ENCODE peak calls at places on chromosomes 4 and X, in nine cellular contexts. X is fibroblast of villous mesenchyme, Q is RWPE1, C is AG10803, M is AG04450, P is suprapubic skin, N is A549, B is fibroblast of the aortic adventitia, R is osteoblast. J is an unnamed sample.
A peak's percentile ranks its signal among the peaks of the same experiment; 100 is the strongest.

GRCh38 chr4:76703676-76704075 is 194.3 kb downstream of the SOWAHB start:
- DNase-seq in P (no peak), C (peak; percentile 34), M (no peak), R (no peak), Q (no peak), N (no peak), B (peak; percentile 63), X (peak; percentile 55), J (no peak)

GRCh38 chrX:103461156-103461555 is 58.1 kb downstream of the RAB40A start:
- DNase-seq in P (no peak), R (peak; percentile 52), B (no peak), Q (no peak), M (no peak), N (no peak), C (peak; percentile 11), X (no peak), J (no peak)

GRCh38 chr4:175412744-175413143 is 399.3 kb downstream of the GPM6A start:
- DNase-seq in B (peak; percentile 79), C (peak; percentile 91), R (no peak), N (no peak), X (peak; percentile 57), M (no peak), Q (no peak), P (no peak), J (no peak)

GRCh38 chr4:87423313-87424031 is 1.1 kb downstream of the NUDT9 start:
- DNase-seq in C (no peak), X (peak; percentile 24), Q (peak; percentile 24), P (no peak), R (peak; percentile 72), B (peak; percentile 28), N (no peak), M (no peak), J (no peak)

GRCh38 chr4:153651041-153651960 is 32.8 kb upstream of the TLR2 start:
- DNase-seq in N (no peak), P (no peak), B (no peak), C (no peak), M (no peak), Q (no peak), X (no peak), R (no peak), J (no peak)

GRCh38 chr4:136687118-136687517 is 845.2 kb downstream of the PCDH18 start:
- DNase-seq in B (peak; percentile 1), N (no peak), X (no peak), R (no peak), P (no peak), C (no peak), M (no peak), Q (no peak), J (no peak)

GRCh38 chrX:20362268-20363002 is 95.7 kb upstream of the RPS6KA3 start:
- DNase-seq in P (no peak), C (peak; percentile 53), X (peak; percentile 39), M (no peak), Q (no peak), R (peak; percentile 65), B (peak; percentile 48), N (peak; percentile 60), J (no peak)

GRCh38 chr4:94400191-94400590 is 51.6 kb upstream of the PDLIM5 start:
- DNase-seq in R (no peak), N (no peak), C (no peak), M (no peak), P (no peak), B (no peak), X (peak; percentile 39), Q (no peak), J (no peak)

GRCh38 chrX:81174286-81174685 is 27.4 kb downstream of the HMGN5 start:
- DNase-seq in R (peak; percentile 62), Q (peak; percentile 0), X (peak; percentile 27), B (peak; percentile 51), N (no peak), P (no peak), C (peak; percentile 13), M (no peak), J (no peak)

GRCh38 chr4:122218762-122219161 is 66.6 kb downstream of the BLTP1 start:
- DNase-seq in X (peak; percentile 9), C (peak; percentile 4), Q (peak; percentile 2), P (no peak), R (peak; percentile 23), M (no peak), N (no peak), B (peak; percentile 16), J (no peak)

GRCh38 chr4:23819041-23819511 is 70.8 kb downstream of the PPARGC1A start:
- DNase-seq in C (peak; percentile 43), N (no peak), B (no peak), Q (no peak), R (no peak), M (no peak), P (no peak), X (peak; percentile 11), J (no peak)

GRCh38 chr4:72954811-72955210 is 114.7 kb downstream of the COX18 start:
- DNase-seq in C (peak; percentile 38), X (no peak), M (no peak), N (no peak), B (peak; percentile 38), P (no peak), Q (no peak), R (peak; percentile 22), J (no peak)

GRCh38 chrX:18194688-18195087 is 26.0 kb downstream of the BEND2 start:
- DNase-seq in P (no peak), N (no peak), Q (no peak), B (no peak), C (no peak), R (no peak), X (no peak), M (no peak), J (no peak)

GRCh38 chr4:154065368-154065767 is 276.5 kb upstream of the SFRP2 start:
- DNase-seq in R (no peak), X (no peak), P (no peak), C (no peak), Q (no peak), B (no peak), M (no peak), N (no peak), J (no peak)

GRCh38 chr4:48698029-48698901 is 81.8 kb downstream of the FRYL start:
- DNase-seq in X (peak; percentile 90), R (no peak), N (peak; percentile 16), P (no peak), Q (peak; percentile 72), B (peak; percentile 92), M (peak; percentile 52), C (peak; percentile 86), J (no peak)

GRCh38 chr4:4714330-4714729 is 145.1 kb upstream of the MSX1 start:
- DNase-seq in Q (no peak), C (peak; percentile 23), M (no peak), N (no peak), P (no peak), B (no peak), X (peak; percentile 8), R (no peak), J (no peak)

GRCh38 chr4:76224193-76224592 is 10.6 kb upstream of the SCARB2 start:
- DNase-seq in N (no peak), R (no peak), B (no peak), X (no peak), M (no peak), C (no peak), Q (no peak), P (no peak), J (no peak)

GRCh38 chrX:118346258-118347094 is 570 bp downstream of the WDR44 start:
- DNase-seq in B (no peak), C (no peak), M (no peak), R (no peak), P (peak; percentile 82), Q (peak; percentile 27), X (peak; percentile 21), N (peak; percentile 43), J (no peak)

DNA sequence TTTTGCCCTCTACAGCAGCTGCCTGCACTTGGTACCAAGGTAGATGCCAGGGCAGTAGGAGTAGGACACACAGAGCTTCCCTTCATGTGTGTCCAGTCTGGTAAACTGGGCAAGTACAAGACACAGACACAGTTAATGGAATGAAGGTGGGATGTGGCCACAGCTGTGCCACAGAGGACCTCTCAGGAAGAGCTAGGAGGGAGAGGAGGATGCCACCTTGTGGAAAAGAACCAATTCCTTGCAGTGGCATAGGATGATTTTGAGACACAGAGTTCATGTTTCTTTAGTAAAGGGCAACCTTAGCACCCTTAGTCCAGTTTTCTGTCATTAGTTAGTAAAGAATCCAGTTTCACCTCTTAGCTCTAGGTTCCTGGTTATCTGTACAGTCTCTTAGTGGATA is 36.3 kb upstream of the TBC1D14 start:
- DNase-seq in P (no peak), C (no peak), M (no peak), Q (no peak), R (peak; percentile 15), B (no peak), N (peak; percentile 10), X (peak; percentile 28), J (no peak)
- TF ChIP-seq CTCF in P (no peak), C (peak; percentile 15), M (peak; percentile 32), Q (no peak), R (no peak), B (peak; percentile 16), N (no peak), X (peak; percentile 35), J (no peak)

DNA sequence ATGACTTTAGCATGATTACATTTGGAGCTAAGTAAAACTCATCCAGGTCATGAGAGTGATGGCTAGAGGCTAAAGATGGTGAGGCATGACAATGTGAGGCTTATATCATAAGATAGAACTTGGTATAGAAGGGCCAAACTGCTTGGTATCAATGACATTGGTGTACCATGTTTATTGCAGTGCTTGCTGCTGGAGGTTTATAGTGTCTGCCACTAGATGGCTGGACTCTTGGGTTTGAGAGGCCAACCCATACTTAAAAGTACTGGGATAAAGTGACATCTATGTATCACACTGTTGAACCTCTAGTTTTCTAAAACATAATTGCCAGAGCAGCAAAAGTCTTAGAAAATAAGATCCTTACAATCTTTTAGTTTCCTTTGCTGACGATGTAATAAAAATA is 83.0 kb upstream of the TACR3 start:
- DNase-seq in C (no peak), R (no peak), Q (no peak), B (no peak), P (no peak), M (no peak), N (no peak), X (no peak), J (no peak)
- TF ChIP-seq CTCF in C (no peak), R (no peak), Q (no peak), B (no peak), P (no peak), M (no peak), N (no peak), X (no peak), J (no peak)

GRCh38 chr4:63566658-63567057 is 842.6 kb downstream of the TECRL start:
- DNase-seq in M (no peak), X (no peak), P (no peak), C (no peak), R (no peak), B (no peak), Q (no peak), N (no peak), J (no peak)

GRCh38 chr4:63558709-63559108 is 850.5 kb downstream of the TECRL start:
- DNase-seq in X (no peak), B (no peak), N (no peak), R (no peak), P (no peak), M (no peak), Q (no peak), C (no peak), J (no peak)

GRCh38 chr4:63563288-63564014 is 845.8 kb downstream of the TECRL start:
- DNase-seq in C (no peak), R (no peak), M (no peak), B (no peak), Q (no peak), N (no peak), X (no peak), P (no peak), J (no peak)
- TF ChIP-seq CTCF in C (no peak), R (no peak), M (no peak), B (no peak), Q (no peak), N (no peak), X (no peak), P (no peak), J (peak; percentile 85)

GRCh38 chrX:65528705-65529340 is 5.8 kb downstream of the LAS1L start:
- DNase-seq in Q (peak; percentile 50), R (peak; percentile 86), X (peak; percentile 28), N (peak; percentile 75), P (no peak), B (peak; percentile 32), M (no peak), C (peak; percentile 8), J (no peak)
- TF ChIP-seq CTCF in Q (peak; percentile 93), R (peak; percentile 100), X (peak; percentile 96), N (peak; percentile 71), P (peak; percentile 91), B (peak; percentile 99), M (peak; percentile 96), C (peak; percentile 90), J (peak; percentile 90)

J was measured in chondrocyte.